ENCODE peak calls at places on chromosome 5, in five cellular contexts. D is caudate nucleus; R is lower leg skin; K is CD8-positive, alpha-beta T cell; C is heart right ventricle. P is an unnamed sample.

GRCh38 chr5:134100283-134101011 is 14.0 kb upstream of the TCF7 start:
- DNase-seq in D (no peak), R (no peak), K (peak), C (no peak), P (no peak)

GRCh38 chr5:141839015-141839513 is 39.1 kb downstream of the PCDH1 start:
- DNase-seq in D (no peak), R (no peak), K (no peak), C (peak), P (no peak)

GRCh38 chr5:1762121-1762877 is 37.3 kb downstream of the MRPL36 start:
- DNase-seq in D (no peak), R (peak), K (no peak), C (no peak), P (no peak)

GRCh38 chr5:39691993-39692392 is 267.2 kb upstream of the DAB2 start:
- DNase-seq in D (no peak), R (no peak), K (no peak), C (no peak), P (no peak)

GRCh38 chr5:22258139-22258538 is 595.0 kb downstream of the CDH12 start:
- DNase-seq in D (no peak), R (no peak), K (no peak), C (no peak), P (no peak)

GRCh38 chr5:24225051-24225450 is 419.7 kb downstream of the CDH10 start:
- DNase-seq in D (no peak), R (no peak), K (no peak), C (no peak), P (no peak)

GRCh38 chr5:180375291-180375690 is 22.2 kb upstream of the GFPT2 start:
- DNase-seq in D (no peak), R (no peak), K (no peak), C (no peak), P (no peak)

GRCh38 chr5:29715167-29715566 is 1478.3 kb upstream of the CDH6 start:
- DNase-seq in D (no peak), R (no peak), K (no peak), C (no peak), P (no peak)

GRCh38 chr5:181217111-181217804 is 5.8 kb upstream of the TRIM41 start:
- DNase-seq in D (no peak), R (peak), K (peak), C (peak), P (peak)

GRCh38 chr5:16456103-16456832 is 9.3 kb downstream of the ZNF622 start:
- DNase-seq in D (no peak), R (no peak), K (no peak), C (no peak), P (no peak)

GRCh38 chr5:83306572-83307241 is 164.8 kb upstream of the VCAN start:
- DNase-seq in D (no peak), R (peak), K (no peak), C (peak), P (peak)

GRCh38 chr5:34040411-34040810 is 2.6 kb downstream of the C1QTNF3 start:
- DNase-seq in D (no peak), R (no peak), K (no peak), C (no peak), P (no peak)

GRCh38 chr5:152499816-152500575 is 94.9 kb upstream of the NMUR2 start:
- DNase-seq in D (no peak), R (no peak), K (no peak), C (no peak), P (no peak)

GRCh38 chr5:126846344-126846743 is 69.4 kb downstream of the LMNB1 start:
- DNase-seq in D (no peak), R (no peak), K (no peak), C (no peak), P (no peak)

GRCh38 chr5:135244620-135245021 is 154.4 kb downstream of the MACROH2A1 start:
- DNase-seq in D (no peak), R (peak), K (no peak), C (no peak), P (no peak)

GRCh38 chr5:15574806-15575205 is 74.8 kb downstream of the FBXL7 start:
- DNase-seq in D (no peak), R (no peak), K (no peak), C (no peak), P (no peak)

GRCh38 chr5:143134269-143134668 is 269.2 kb downstream of the NR3C1 start:
- DNase-seq in D (no peak), R (no peak), K (no peak), C (no peak), P (no peak)

GRCh38 chr5:68088302-68088701 is 127.3 kb upstream of the PIK3R1 start:
- DNase-seq in D (no peak), R (no peak), K (no peak), C (no peak), P (no peak)

GRCh38 chr5:57891443-57891842 is 408.8 kb upstream of the ACTBL2 start:
- DNase-seq in D (no peak), R (no peak), K (no peak), C (no peak), P (no peak)

GRCh38 chr5:149452665-149453617 is 73.8 kb upstream of the IL17B start:
- DNase-seq in D (no peak), R (no peak), K (no peak), C (peak), P (peak)

GRCh38 chr5:10019236-10019635 is 230.5 kb downstream of the ATPSCKMT start:
- DNase-seq in D (no peak), R (no peak), K (no peak), C (no peak), P (no peak)

GRCh38 chr5:147756566-147756965 is 26.0 kb downstream of the JAKMIP2 start:
- DNase-seq in D (no peak), R (no peak), K (no peak), C (no peak), P (no peak)

GRCh38 chr5:125695994-125696679 is 727.1 kb upstream of the GRAMD2B start:
- DNase-seq in D (no peak), R (no peak), K (no peak), C (no peak), P (no peak)